ENCODE peak calls at places on chromosomes 2 and 18, in four cellular contexts. A is H9, I is IMR-90, G is GM20000. C is an unnamed sample.

GRCh38 chr2:20350105-20350712 is 435 bp downstream of the PUM2 start:
- DNase-seq in A (peak; percentile 63), G (peak; percentile 70), I (no peak), C (no peak)

GRCh38 chr2:36271266-36271665 is 84.3 kb upstream of the CRIM1 start:
- DNase-seq in I (no peak), G (no peak), A (no peak), C (no peak)

GRCh38 chr2:174176898-174177297 is 71.4 kb downstream of the OLA1 start:
- DNase-seq in G (no peak), A (no peak), I (peak; percentile 44), C (no peak)

GRCh38 chr2:41774011-41774605 is 273.7 kb upstream of the PKDCC start:
- DNase-seq in A (no peak), I (no peak), G (no peak), C (no peak)

GRCh38 chr18:79488311-79489047 is 92.7 kb downstream of the NFATC1 start:
- DNase-seq in G (no peak), I (no peak), A (no peak), C (no peak)

GRCh38 chr2:163370169-163370886 is 365.5 kb downstream of the FIGN start:
- DNase-seq in G (no peak), I (no peak), A (no peak), C (no peak)

GRCh38 chr2:128319457-128319772 is 747 bp upstream of the HS6ST1 start:
- DNase-seq in G (no peak), I (no peak), A (no peak), C (no peak)

GRCh38 chr2:157488877-157489276 is 45.0 kb upstream of the CYTIP start:
- DNase-seq in A (no peak), G (no peak), I (no peak), C (no peak)

GRCh38 chr2:102615620-102616436 is 3.5 kb upstream of the SLC9A2 start:
- DNase-seq in I (peak; percentile 57), A (peak; percentile 62), G (peak; percentile 84), C (no peak)

GRCh38 chr18:67041334-67041733 is 437.4 kb upstream of the CDH19 start:
- DNase-seq in I (no peak), A (no peak), G (no peak), C (no peak)

DNA sequence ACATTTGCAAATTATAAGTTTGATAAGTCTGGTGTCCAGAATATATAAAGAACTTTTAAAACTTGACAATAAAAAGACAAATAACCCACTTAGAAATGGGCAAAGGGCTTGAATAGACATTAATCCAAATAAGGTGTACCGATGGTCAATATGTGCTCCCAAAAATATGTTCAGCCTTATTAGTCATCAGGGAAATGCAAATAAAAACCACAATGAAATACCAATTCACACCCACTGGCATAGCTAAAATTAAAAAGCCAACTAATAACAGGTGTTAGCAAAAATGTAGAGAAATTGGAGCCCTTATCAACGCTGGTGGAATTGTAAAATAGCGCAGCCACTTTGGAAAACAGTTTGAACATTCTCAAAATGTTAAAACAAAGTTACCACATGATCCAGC is 79.0 kb upstream of the SCG2 start:
- DNase-seq in A (no peak), G (no peak), I (no peak), C (no peak)
- TF ChIP-seq CTCF in A (no peak), G (no peak), I (no peak), C (no peak)

DNA sequence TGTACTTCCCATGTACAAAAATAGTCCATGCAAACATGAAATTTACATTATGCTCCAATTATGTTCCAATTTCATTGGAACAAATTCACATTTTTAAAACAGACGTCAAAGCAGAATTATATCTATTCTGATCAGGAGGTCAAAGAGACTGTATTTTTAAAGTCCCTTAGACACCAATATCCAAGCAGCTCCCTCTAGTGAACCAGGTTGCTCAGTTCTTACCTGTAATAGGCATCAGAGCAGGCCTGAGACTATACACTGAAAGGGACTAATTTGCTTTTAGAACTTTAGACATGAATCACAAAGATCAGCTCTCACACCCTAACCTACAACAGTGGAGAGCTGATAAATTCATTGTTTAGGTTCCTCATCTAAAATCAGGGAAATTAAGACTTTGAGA is 273.9 kb downstream of the MBD2 start:
- DNase-seq in G (no peak), A (no peak), I (no peak), C (no peak)
- TF ChIP-seq CTCF in G (no peak), A (peak; percentile 46), I (no peak), C (no peak)

DNA sequence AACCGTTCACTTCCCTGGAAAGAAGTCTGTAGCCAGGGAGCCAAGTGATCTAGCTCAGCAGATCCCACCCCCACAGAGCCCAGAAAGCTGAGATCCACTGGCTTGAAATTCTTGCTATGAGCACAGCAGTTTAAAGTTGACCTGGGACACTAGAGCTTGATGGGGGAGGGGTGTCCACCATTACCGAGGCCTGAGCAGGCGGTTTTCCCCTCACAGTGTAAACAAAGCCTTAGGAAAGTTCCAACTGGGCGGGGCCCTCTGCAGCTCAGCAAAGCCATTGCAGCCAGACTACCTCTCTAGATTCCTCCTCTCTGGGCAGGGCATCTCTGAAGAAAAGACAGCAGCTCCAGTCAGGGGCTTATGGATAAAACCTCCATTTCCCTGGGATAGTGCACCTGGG is 887.2 kb upstream of the LRATD1 start:
- DNase-seq in I (no peak), A (peak; percentile 77), G (no peak), C (no peak)
- TF ChIP-seq CTCF in I (no peak), A (peak; percentile 23), G (no peak), C (no peak)

GRCh38 chr2:43227830-43228280 is 1.4 kb upstream of the ZFP36L2 start:
- DNase-seq in A (no peak), G (peak; percentile 65), I (peak; percentile 46), C (no peak)
- TF ChIP-seq CTCF in A (no peak), G (peak; percentile 17), I (no peak), C (no peak)

GRCh38 chr2:109064660-109065306 is 64.2 kb upstream of the SH3RF3 start:
- DNase-seq in I (no peak), G (no peak), A (no peak), C (no peak)

GRCh38 chr2:109063326-109063670 is 65.7 kb upstream of the SH3RF3 start:
- DNase-seq in G (no peak), I (no peak), A (peak; percentile 50), C (no peak)

GRCh38 chr2:109060496-109060895 is 68.5 kb upstream of the SH3RF3 start:
- DNase-seq in A (no peak), I (no peak), G (no peak), C (no peak)

GRCh38 chr2:109061736-109062557 is 67.1 kb upstream of the SH3RF3 start:
- DNase-seq in A (no peak), I (no peak), G (no peak), C (no peak)

GRCh38 chr2:109062558-109063325 is 66.3 kb upstream of the SH3RF3 start:
- DNase-seq in A (no peak), G (no peak), I (no peak), C (no peak)
- TF ChIP-seq CTCF in A (peak; percentile 33), G (no peak), I (no peak), C (no peak)

GRCh38 chr18:50662177-50662576 is 102.3 kb downstream of the MAPK4 start:
- DNase-seq in A (no peak), I (peak; percentile 4), G (peak; percentile 14), C (no peak)
- TF ChIP-seq CTCF in A (peak; percentile 82), I (peak; percentile 26), G (no peak), C (no peak)

DNA sequence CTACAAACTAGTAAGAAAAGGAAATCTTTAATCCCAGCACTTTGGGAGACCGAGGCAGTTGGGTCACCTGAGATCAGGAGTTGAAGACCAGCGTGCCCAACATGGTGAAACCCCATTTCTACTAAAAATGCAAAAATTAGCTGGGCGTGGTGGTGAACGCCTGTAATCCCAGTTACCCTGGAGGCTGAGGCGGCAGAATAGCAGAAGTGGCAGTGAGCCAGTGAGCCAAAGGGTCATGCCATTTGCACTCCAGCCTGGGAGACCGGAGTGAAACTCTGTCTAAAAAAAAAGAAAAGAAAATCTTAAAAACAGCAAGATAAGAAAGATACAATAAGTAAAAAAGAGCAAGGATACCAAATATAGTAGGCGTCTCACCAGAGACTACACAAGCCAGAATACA is 502.9 kb upstream of the ID2 start:
- DNase-seq in I (no peak), A (no peak), G (no peak), C (no peak)
- TF ChIP-seq CTCF in I (no peak), A (no peak), G (no peak), C (no peak)

DNA sequence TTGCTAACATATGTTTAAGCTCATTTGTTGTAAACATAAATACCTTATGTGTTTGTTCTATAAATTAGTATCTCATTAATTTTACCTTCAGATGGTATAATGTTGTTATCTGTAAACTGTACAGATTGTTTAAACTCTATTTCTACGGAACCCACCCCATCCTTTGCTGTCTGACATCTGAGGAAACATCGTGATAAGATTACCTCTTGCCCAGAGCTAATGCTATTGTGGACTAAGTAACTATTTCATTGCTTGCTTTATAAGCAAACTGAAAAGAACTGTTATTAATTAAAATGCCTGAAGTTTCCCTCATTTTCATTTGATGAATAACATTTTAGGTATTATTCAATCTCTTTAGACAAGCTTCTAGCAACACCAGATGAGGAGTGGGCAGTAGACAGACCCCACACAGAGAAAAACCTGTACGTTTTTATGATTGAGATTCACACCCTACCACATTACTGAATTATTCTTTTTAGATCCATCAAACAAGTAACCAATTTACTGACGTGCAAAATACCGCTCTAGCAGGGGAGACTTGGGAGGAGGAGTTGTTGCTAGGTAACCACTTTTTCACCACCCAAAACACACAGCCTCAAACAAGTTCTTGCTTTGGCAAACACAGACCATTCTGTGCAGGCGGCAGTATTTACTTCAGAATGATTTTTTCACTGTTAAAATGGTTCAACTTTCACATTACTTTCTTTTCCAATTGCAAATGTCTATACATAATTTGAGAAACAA is 1.9 kb upstream of the SYT4 start:
- DNase-seq in G (peak; percentile 2), I (no peak), A (peak; percentile 59), C (no peak)
- TF ChIP-seq CTCF in G (no peak), I (no peak), A (no peak), C (no peak)

C was measured in omental fat pad.